ENCODE peak calls at places on chromosome 9, in ten cellular contexts. X is hippocampal formation, G is PC-3, J is stromal cell of bone marrow, R is Right ventricle myocardium superior, M is iris pigment epithelial cell, V is GM03348, O is NCI-H2029, U is pons, L is lower lobe of right lung. D is an unnamed sample.

GRCh38 chr9:86202338-86202882 is 57.0 kb downstream of the C9orf153 start:
- DNase-seq in X (no peak), G (peak), J (peak), R (no peak), M (peak), V (peak), O (peak), U (peak), L (no peak), D (peak)

GRCh38 chr9:113609562-113610318 is 146.2 kb downstream of the RGS3 start:
- DNase-seq in X (no peak), G (no peak), J (no peak), R (peak), M (no peak), V (no peak), O (no peak), U (peak), L (peak), D (peak)

GRCh38 chr9:117644607-117645244 is 59.5 kb upstream of the TLR4 start:
- DNase-seq in X (peak), G (peak), J (peak), R (peak), M (peak), V (peak), O (peak), U (peak), L (peak), D (peak)

GRCh38 chr9:99873531-99873930 is 32.9 kb upstream of the STX17 start:
- DNase-seq in X (no peak), G (peak), J (peak), R (no peak), M (peak), V (peak), O (no peak), U (no peak), L (no peak), D (no peak)

GRCh38 chr9:136784249-136784996 is 6.7 kb upstream of the TMEM141 start:
- DNase-seq in X (no peak), G (peak), J (no peak), R (no peak), M (no peak), V (no peak), O (no peak), U (peak), L (no peak), D (no peak)

GRCh38 chr9:114086009-114086408 is 7.9 kb upstream of the AMBP start:
- DNase-seq in X (no peak), G (peak), J (no peak), R (no peak), M (no peak), V (no peak), O (no peak), U (no peak), L (no peak), D (no peak)

GRCh38 chr9:38020251-38021076 is 48.6 kb downstream of the SHB start:
- DNase-seq in X (no peak), G (no peak), J (no peak), R (no peak), M (no peak), V (no peak), O (no peak), U (no peak), L (no peak), D (no peak)

GRCh38 chr9:75001719-75002421 is 26.2 kb downstream of the CARNMT1 start:
- DNase-seq in X (no peak), G (peak), J (peak), R (no peak), M (peak), V (peak), O (peak), U (peak), L (no peak), D (peak)

GRCh38 chr9:35904966-35905781 is 828 bp upstream of the HRCT1 start:
- DNase-seq in X (no peak), G (peak), J (peak), R (no peak), M (peak), V (peak), O (no peak), U (no peak), L (no peak), D (peak)

GRCh38 chr9:20611751-20612287 is 10.5 kb downstream of the MLLT3 start:
- DNase-seq in X (no peak), G (peak), J (no peak), R (no peak), M (peak), V (peak), O (no peak), U (no peak), L (no peak), D (peak)

GRCh38 chr9:134358026-134358967 is 32.0 kb downstream of the RXRA start:
- DNase-seq in X (no peak), G (no peak), J (no peak), R (peak), M (peak), V (peak), O (no peak), U (no peak), L (peak), D (peak)

GRCh38 chr9:100281069-100281468 is 71.7 kb downstream of the TEX10 start:
- DNase-seq in X (no peak), G (no peak), J (no peak), R (no peak), M (no peak), V (no peak), O (no peak), U (no peak), L (no peak), D (no peak)

GRCh38 chr9:137168907-137169763 is 716 bp downstream of the LRRC26 start:
- DNase-seq in X (no peak), G (peak), J (no peak), R (no peak), M (peak), V (peak), O (peak), U (no peak), L (no peak), D (peak)

GRCh38 chr9:104881991-104882555 is 45.9 kb downstream of the ABCA1 start:
- DNase-seq in X (no peak), G (no peak), J (no peak), R (no peak), M (no peak), V (no peak), O (no peak), U (no peak), L (no peak), D (no peak)

GRCh38 chr9:76216161-76216649 is 178.0 kb downstream of the RFK start:
- DNase-seq in X (no peak), G (peak), J (peak), R (no peak), M (peak), V (peak), O (no peak), U (no peak), L (no peak), D (no peak)

GRCh38 chr9:133189826-133190225 is 19.2 kb downstream of the OBP2B start:
- DNase-seq in X (no peak), G (no peak), J (no peak), R (no peak), M (no peak), V (no peak), O (no peak), U (no peak), L (no peak), D (no peak)

GRCh38 chr9:126569036-126569435 is 44.7 kb upstream of the LMX1B start:
- DNase-seq in X (no peak), G (peak), J (no peak), R (no peak), M (no peak), V (no peak), O (no peak), U (no peak), L (no peak), D (peak)

GRCh38 chr9:85258823-85259370 is 482.9 kb downstream of the AGTPBP1 start:
- DNase-seq in X (peak), G (peak), J (peak), R (peak), M (peak), V (peak), O (peak), U (peak), L (no peak), D (peak)